ENCODE peak calls at places on chromosomes 4 and X, in six cellular contexts. One of them, this sample, is unnamed.
A peak's percentile ranks its signal among the peaks of the same experiment; 100 is the strongest.

GRCh38 chrX:17738737-17739535 is 1.6 kb downstream of the SCML1 start:
- DNase-seq in activated CD8-positive, alpha-beta memory T cell treated with anti-CD3 and anti-CD28 coated beads for 1 hour: no peak
- DNase-seq in germinal center: no peak
- DNase-seq in lower leg skin: no peak
- DNase-seq in sigmoid colon: no peak
- DNase-seq in left kidney: no peak
- DNase-seq in this sample: no peak

GRCh38 chr4:109275346-109275745 is 27.1 kb downstream of the COL25A1 start:
- DNase-seq in activated CD8-positive, alpha-beta memory T cell treated with anti-CD3 and anti-CD28 coated beads for 1 hour: no peak
- DNase-seq in germinal center: no peak
- DNase-seq in lower leg skin: no peak
- DNase-seq in sigmoid colon: no peak
- DNase-seq in left kidney: no peak
- DNase-seq in this sample: no peak

GRCh38 chr4:146916479-146917076 is 29.1 kb downstream of the TTC29 start:
- DNase-seq in activated CD8-positive, alpha-beta memory T cell treated with anti-CD3 and anti-CD28 coated beads for 1 hour: no peak
- DNase-seq in germinal center: peak; percentile 11
- DNase-seq in lower leg skin: no peak
- DNase-seq in sigmoid colon: no peak
- DNase-seq in left kidney: peak; percentile 56
- DNase-seq in this sample: no peak

GRCh38 chr4:75939890-75940691 is 722 bp downstream of the NAAA start:
- DNase-seq in activated CD8-positive, alpha-beta memory T cell treated with anti-CD3 and anti-CD28 coated beads for 1 hour: peak; percentile 27
- DNase-seq in germinal center: peak; percentile 77
- DNase-seq in lower leg skin: peak; percentile 65
- DNase-seq in sigmoid colon: peak; percentile 84
- DNase-seq in left kidney: peak; percentile 82
- DNase-seq in this sample: peak; percentile 72

GRCh38 chr4:73599182-73599581 is 21.1 kb downstream of the RASSF6 start:
- DNase-seq in activated CD8-positive, alpha-beta memory T cell treated with anti-CD3 and anti-CD28 coated beads for 1 hour: no peak
- DNase-seq in germinal center: no peak
- DNase-seq in lower leg skin: no peak
- DNase-seq in sigmoid colon: no peak
- DNase-seq in left kidney: peak; percentile 29
- DNase-seq in this sample: no peak

GRCh38 chr4:69489856-69490255 is 5.8 kb downstream of the UGT2B4 start:
- DNase-seq in activated CD8-positive, alpha-beta memory T cell treated with anti-CD3 and anti-CD28 coated beads for 1 hour: no peak
- DNase-seq in germinal center: no peak
- DNase-seq in lower leg skin: no peak
- DNase-seq in sigmoid colon: no peak
- DNase-seq in left kidney: no peak
- DNase-seq in this sample: no peak

GRCh38 chr4:77819409-77819835 is 254 bp upstream of the CNOT6L start:
- DNase-seq in activated CD8-positive, alpha-beta memory T cell treated with anti-CD3 and anti-CD28 coated beads for 1 hour: peak; percentile 58
- DNase-seq in germinal center: peak; percentile 69
- DNase-seq in lower leg skin: no peak
- DNase-seq in sigmoid colon: no peak
- DNase-seq in left kidney: peak; percentile 63
- DNase-seq in this sample: no peak

GRCh38 chrX:73563740-73564073 is 710 bp downstream of the CHIC1 start:
- DNase-seq in activated CD8-positive, alpha-beta memory T cell treated with anti-CD3 and anti-CD28 coated beads for 1 hour: no peak
- DNase-seq in germinal center: no peak
- DNase-seq in lower leg skin: no peak
- DNase-seq in sigmoid colon: no peak
- DNase-seq in left kidney: no peak
- DNase-seq in this sample: no peak